ENCODE peak calls at places on chromosomes 3 and 15, in five cellular contexts. P is WTC11; S is stimulated activated CD4-positive, alpha-beta T cell treated with anti-CD3 and anti-CD28 coated beads, Interleukin-1b, Interleukin-23, amount 100 ng/mL, for 24 hours; E is ovary; M is left colon. D is an unnamed sample.

GRCh38 chr15:100266166-100266565 is 75.6 kb downstream of the ADAMTS17 start:
- DNase-seq in P (no peak), S (no peak), E (no peak), M (no peak), D (no peak)

GRCh38 chr15:66038387-66039116 is 169.3 kb downstream of the RAB11A start:
- DNase-seq in P (no peak), S (no peak), E (no peak), M (no peak), D (peak)

GRCh38 chr3:131147534-131147933 is 120.9 kb downstream of the NEK11 start:
- DNase-seq in P (no peak), S (no peak), E (no peak), M (no peak), D (no peak)

GRCh38 chr15:98755138-98755537 is 106.8 kb downstream of the IGF1R start:
- DNase-seq in P (no peak), S (no peak), E (no peak), M (no peak), D (no peak)

GRCh38 chr3:129627350-129628168 is 21.1 kb upstream of the PLXND1 start:
- DNase-seq in P (peak), S (peak), E (peak), M (peak), D (peak)

GRCh38 chr3:130093741-130094391 is 12.2 kb downstream of the ALG1L2 start:
- DNase-seq in P (peak), S (no peak), E (no peak), M (peak), D (no peak)

GRCh38 chr3:160157321-160157720 is 67.9 kb upstream of the C3orf80 start:
- DNase-seq in P (no peak), S (no peak), E (no peak), M (no peak), D (no peak)

GRCh38 chr3:52983336-52983807 is 62.5 kb downstream of the SFMBT1 start:
- DNase-seq in P (no peak), S (peak), E (no peak), M (peak), D (no peak)

GRCh38 chr3:46422617-46423016 is 15.6 kb downstream of the CCRL2 start:
- DNase-seq in P (no peak), S (no peak), E (no peak), M (no peak), D (no peak)

GRCh38 chr15:31297880-31298456 is 28.7 kb upstream of the KLF13 start:
- DNase-seq in P (no peak), S (no peak), E (no peak), M (peak), D (no peak)

GRCh38 chr15:59522988-59523461 is 85.0 kb downstream of the FAM81A start:
- DNase-seq in P (no peak), S (no peak), E (no peak), M (no peak), D (peak)

GRCh38 chr15:77032052-77032646 is 37.2 kb downstream of the PSTPIP1 start:
- DNase-seq in P (peak), S (no peak), E (no peak), M (peak), D (no peak)

GRCh38 chr3:71310595-71311319 is 272.8 kb downstream of the FOXP1 start:
- DNase-seq in P (no peak), S (no peak), E (peak), M (no peak), D (no peak)

GRCh38 chr3:38597502-38598060 is 51.9 kb downstream of the SCN5A start:
- DNase-seq in P (no peak), S (no peak), E (no peak), M (no peak), D (no peak)

GRCh38 chr15:80580107-80580506 is 115.0 kb upstream of the ABHD17C start:
- DNase-seq in P (no peak), S (no peak), E (no peak), M (no peak), D (no peak)

GRCh38 chr3:170670504-170670903 is 84.6 kb upstream of the SLC7A14 start:
- DNase-seq in P (no peak), S (no peak), E (no peak), M (no peak), D (no peak)

GRCh38 chr15:95674031-95674430 is 656.5 kb upstream of the NR2F2 start:
- DNase-seq in P (no peak), S (no peak), E (no peak), M (no peak), D (no peak)

GRCh38 chr3:151008699-151009098 is 36.2 kb upstream of the CLRN1 start:
- DNase-seq in P (no peak), S (no peak), E (no peak), M (no peak), D (peak)

GRCh38 chr15:65212097-65212496 is 824 bp upstream of the CILP start:
- DNase-seq in P (peak), S (peak), E (no peak), M (peak), D (peak)

GRCh38 chr15:91866971-91867372 is 13.5 kb downstream of the SLCO3A1 start:
- DNase-seq in P (no peak), S (no peak), E (peak), M (no peak), D (no peak)

GRCh38 chr15:62099171-62099601 is 32.4 kb downstream of the C2CD4A start:
- DNase-seq in P (no peak), S (no peak), E (no peak), M (no peak), D (no peak)

GRCh38 chr3:133965906-133966305 is 63.8 kb downstream of the SLCO2A1 start:
- DNase-seq in P (no peak), S (no peak), E (no peak), M (no peak), D (no peak)

GRCh38 chr3:144771401-144771870 is 799.8 kb downstream of the DIPK2A start:
- DNase-seq in P (no peak), S (no peak), E (no peak), M (no peak), D (no peak)

GRCh38 chr3:144324061-144324460 is 352.4 kb downstream of the DIPK2A start:
- DNase-seq in P (no peak), S (no peak), E (no peak), M (no peak), D (no peak)

D was measured in iPS-NIHi11.